ENCODE peak calls at places on chromosome 13, in seven cellular contexts. G, K, H, D, W, O and U are unnamed samples.

GRCh38 chr13:106530907-106531520 is 4.4 kb downstream of the EFNB2 start:
- DNase-seq in G (no peak), K (no peak), H (no peak), D (no peak), W (no peak), O (no peak), U (no peak)

GRCh38 chr13:52955505-52955904 is 73.1 kb upstream of the OLFM4 start:
- DNase-seq in G (no peak), K (no peak), H (no peak), D (no peak), W (no peak), O (no peak), U (no peak)

GRCh38 chr13:35349673-35350278 is 126.7 kb downstream of the MAB21L1 start:
- DNase-seq in G (peak), K (no peak), H (peak), D (no peak), W (no peak), O (peak), U (no peak)

GRCh38 chr13:113183450-113184129 is 24.9 kb downstream of the PCID2 start:
- DNase-seq in G (peak), K (no peak), H (no peak), D (no peak), W (no peak), O (no peak), U (no peak)

GRCh38 chr13:102654786-102655185 is 40.1 kb downstream of the METTL21C start:
- DNase-seq in G (no peak), K (no peak), H (no peak), D (no peak), W (no peak), O (no peak), U (no peak)

GRCh38 chr13:104008571-104009435 is 942.6 kb upstream of the SLC10A2 start:
- DNase-seq in G (no peak), K (no peak), H (peak), D (no peak), W (no peak), O (no peak), U (no peak)

GRCh38 chr13:73096173-73097117 is 37.6 kb downstream of the KLF5 start:
- DNase-seq in G (peak), K (no peak), H (peak), D (no peak), W (no peak), O (no peak), U (no peak)

GRCh38 chr13:24682353-24682752 is 2.1 kb downstream of the ATP12A start:
- DNase-seq in G (no peak), K (no peak), H (no peak), D (no peak), W (no peak), O (no peak), U (no peak)

GRCh38 chr13:30222253-30222652 is 85.1 kb downstream of the KATNAL1 start:
- DNase-seq in G (no peak), K (no peak), H (peak), D (no peak), W (no peak), O (peak), U (no peak)

GRCh38 chr13:79311456-79311855 is 94.6 kb downstream of the RBM26 start:
- DNase-seq in G (no peak), K (no peak), H (no peak), D (no peak), W (no peak), O (no peak), U (no peak)

GRCh38 chr13:78736142-78736541 is 77.2 kb upstream of the OBI1 start:
- DNase-seq in G (no peak), K (no peak), H (no peak), D (no peak), W (no peak), O (no peak), U (no peak)

GRCh38 chr13:24943136-24943535 is 152.8 kb upstream of the PABPC3 start:
- DNase-seq in G (no peak), K (no peak), H (no peak), D (no peak), W (no peak), O (no peak), U (no peak)

GRCh38 chr13:21632196-21632595 is 28.2 kb upstream of the MICU2 start:
- DNase-seq in G (no peak), K (no peak), H (no peak), D (no peak), W (no peak), O (no peak), U (no peak)

GRCh38 chr13:28100149-28101121 is at the start of gene FLT3:
- DNase-seq in G (peak), K (no peak), H (peak), D (peak), W (no peak), O (peak), U (peak)

GRCh38 chr13:22161871-22162270 is 491.0 kb downstream of the FGF9 start:
- DNase-seq in G (no peak), K (no peak), H (no peak), D (no peak), W (no peak), O (peak), U (no peak)

GRCh38 chr13:36193151-36193855 is 21.1 kb downstream of the SOHLH2 start:
- DNase-seq in G (no peak), K (no peak), H (peak), D (no peak), W (no peak), O (no peak), U (no peak)

GRCh38 chr13:63184693-63185092 is 1769.0 kb upstream of the PCDH20 start:
- DNase-seq in G (peak), K (no peak), H (peak), D (no peak), W (no peak), O (no peak), U (no peak)

GRCh38 chr13:49980266-49980665 is 16.6 kb upstream of the TRIM13 start:
- DNase-seq in G (no peak), K (no peak), H (no peak), D (no peak), W (no peak), O (no peak), U (no peak)

GRCh38 chr13:70203661-70204229 is 95.5 kb upstream of the KLHL1 start:
- DNase-seq in G (peak), K (no peak), H (peak), D (no peak), W (no peak), O (no peak), U (no peak)

GRCh38 chr13:110137677-110138008 is 169.3 kb downstream of the COL4A1 start:
- DNase-seq in G (peak), K (no peak), H (peak), D (no peak), W (peak), O (peak), U (no peak)

GRCh38 chr13:49353908-49354307 is 90.0 kb downstream of the CAB39L start:
- DNase-seq in G (no peak), K (no peak), H (no peak), D (no peak), W (no peak), O (no peak), U (no peak)

GRCh38 chr13:73603646-73604045 is 530.6 kb downstream of the KLF12 start:
- DNase-seq in G (no peak), K (no peak), H (no peak), D (no peak), W (no peak), O (no peak), U (no peak)

GRCh38 chr13:85798999-85799646 is at the start of gene SLITRK6:
- DNase-seq in G (peak), K (no peak), H (peak), D (no peak), W (no peak), O (no peak), U (no peak)